ENCODE peak calls at places on chromosome 15, in nine cellular contexts. D is NCI-H1436 treated with DMSO at 0.1 percent for 48 hours; L is GM19239; I is NCI-H2171 treated with DMSO at 0.1 percent for 48 hours; B is stomach; U is activated gamma-delta T cell; G is fibroblast of mammary gland; K is CD8-positive, alpha-beta T cell; P is NCI-H1417. N is an unnamed sample.

GRCh38 chr15:58931985-58932384 is 1.5 kb downstream of the SLTM start:
- DNase-seq in D (no peak), K (no peak), B (peak), G (peak), U (no peak), I (no peak), P (no peak), L (peak), N (no peak)

GRCh38 chr15:100099976-100100375 is 241.8 kb downstream of the ADAMTS17 start:
- DNase-seq in B (no peak), I (no peak), D (no peak), P (no peak), G (no peak), U (no peak), K (no peak), L (no peak), N (no peak)

GRCh38 chr15:72141171-72142084 is 23.2 kb downstream of the SENP8 start:
- DNase-seq in G (no peak), K (no peak), U (no peak), I (no peak), P (no peak), L (peak), D (no peak), B (no peak), N (no peak)

GRCh38 chr15:69692342-69692741 is 239.7 kb downstream of the RPLP1 start:
- DNase-seq in U (no peak), L (no peak), G (no peak), K (no peak), P (no peak), D (no peak), I (no peak), B (no peak), N (no peak)

GRCh38 chr15:57542505-57542817 is 49.2 kb upstream of the MYZAP start:
- DNase-seq in B (no peak), G (no peak), I (no peak), K (no peak), D (no peak), U (no peak), P (no peak), L (no peak), N (no peak)

GRCh38 chr15:78034495-78035191 is 42.9 kb downstream of the TBC1D2B start:
- DNase-seq in K (peak), U (peak), P (peak), L (no peak), I (peak), D (no peak), B (peak), G (peak), N (no peak)

GRCh38 chr15:80934761-80935221 is 54.8 kb downstream of the MESD start:
- DNase-seq in I (peak), D (no peak), B (no peak), L (no peak), U (no peak), P (no peak), K (no peak), G (peak), N (no peak)

GRCh38 chr15:100841426-100841825 is 38.2 kb upstream of the ALDH1A3 start:
- DNase-seq in G (no peak), P (no peak), B (no peak), D (no peak), U (no peak), I (no peak), L (no peak), K (no peak), N (no peak)

GRCh38 chr15:69810441-69811071 is 287.2 kb downstream of the TLE3 start:
- DNase-seq in U (no peak), L (no peak), K (no peak), P (peak), G (no peak), I (peak), D (no peak), B (no peak), N (no peak)

GRCh38 chr15:93861956-93862741 is 369.2 kb upstream of the MCTP2 start:
- DNase-seq in D (no peak), B (no peak), I (no peak), U (no peak), K (no peak), P (no peak), G (no peak), L (no peak), N (no peak)

GRCh38 chr15:74438696-74439316 is 5.0 kb upstream of the SEMA7A start:
- DNase-seq in K (peak), U (peak), L (peak), I (peak), P (peak), G (peak), D (no peak), B (peak), N (peak)

GRCh38 chr15:78415284-78415683 is 22.7 kb upstream of the IREB2 start:
- DNase-seq in D (peak), G (peak), U (no peak), B (no peak), P (peak), K (no peak), I (peak), L (no peak), N (no peak)

GRCh38 chr15:77542491-77543001 is 90.2 kb downstream of the LINGO1 start:
- DNase-seq in U (no peak), G (peak), D (no peak), B (no peak), L (no peak), K (no peak), P (no peak), I (no peak), N (no peak)

GRCh38 chr15:67076147-67076843 is 10.9 kb downstream of the SMAD3 start:
- DNase-seq in D (no peak), I (no peak), K (no peak), P (no peak), G (peak), L (no peak), B (peak), U (no peak), N (no peak)

GRCh38 chr15:90912770-90913075 is 9.6 kb downstream of the MAN2A2 start:
- DNase-seq in U (no peak), I (no peak), G (no peak), L (no peak), P (no peak), D (no peak), K (no peak), B (no peak), N (no peak)

GRCh38 chr15:68310178-68310810 is 32.7 kb downstream of the FEM1B start:
- DNase-seq in L (no peak), K (no peak), U (no peak), B (peak), I (peak), P (no peak), G (no peak), D (no peak), N (no peak)

GRCh38 chr15:90463381-90463780 is 66.3 kb upstream of the CRTC3 start:
- DNase-seq in K (no peak), B (no peak), P (no peak), L (no peak), U (no peak), D (no peak), I (no peak), G (peak), N (no peak)

GRCh38 chr15:39110336-39110735 is 470.5 kb upstream of the THBS1 start:
- DNase-seq in P (no peak), B (no peak), I (no peak), L (no peak), K (no peak), G (peak), D (no peak), U (no peak), N (no peak)

GRCh38 chr15:101320501-101321052 is 25.5 kb upstream of the SNRPA1 start:
- DNase-seq in D (no peak), U (peak), K (peak), I (no peak), G (peak), B (peak), P (no peak), L (peak), N (no peak)

GRCh38 chr15:69602095-69602494 is 149.5 kb downstream of the RPLP1 start:
- DNase-seq in K (no peak), I (no peak), U (no peak), L (no peak), P (no peak), B (no peak), D (no peak), G (no peak), N (no peak)

GRCh38 chr15:85073556-85074194 is 92.0 kb downstream of the PDE8A start:
- DNase-seq in L (peak), U (no peak), G (peak), K (no peak), I (no peak), P (no peak), B (no peak), D (no peak), N (no peak)

GRCh38 chr15:30675126-30675525 is 49.2 kb downstream of the ARHGAP11B start:
- DNase-seq in U (no peak), P (no peak), I (no peak), L (no peak), K (no peak), D (no peak), B (no peak), G (peak), N (no peak)